ENCODE peak calls at places on chromosomes 13 and 19, in ten cellular contexts. I, W, F, D, S, T, E, M, B and C are unnamed samples.

GRCh38 chr13:110228936-110229904 is 77.7 kb downstream of the COL4A1 start:
- DNase-seq in S (no peak), F (no peak), B (no peak), M (no peak), T (no peak), W (no peak), D (no peak), I (no peak), E (no peak), C (no peak)

GRCh38 chr19:43623889-43624670 is 4.7 kb upstream of the ZNF428 start:
- DNase-seq in F (peak), D (no peak), I (no peak), M (no peak), W (no peak), T (no peak), B (no peak), S (no peak), E (no peak), C (peak)

GRCh38 chr19:55116232-55117062 is 990 bp downstream of the PPP1R12C start:
- DNase-seq in I (peak), S (peak), F (peak), W (peak), D (peak), B (peak), T (peak), E (peak), M (peak), C (peak)

GRCh38 chr13:60431108-60431700 is 34.2 kb downstream of the TDRD3 start:
- DNase-seq in B (no peak), S (peak), D (no peak), W (peak), T (no peak), I (peak), F (no peak), E (no peak), M (no peak), C (no peak)

GRCh38 chr19:44757735-44758505 is 9.4 kb downstream of the BCL3 start:
- DNase-seq in S (no peak), T (no peak), W (no peak), D (no peak), I (no peak), M (no peak), B (no peak), E (peak), F (peak), C (peak)

GRCh38 chr13:79637086-79637763 is 156.3 kb downstream of the NDFIP2 start:
- DNase-seq in S (peak), D (no peak), B (no peak), M (no peak), T (no peak), W (no peak), E (peak), I (no peak), F (no peak), C (no peak)

GRCh38 chr19:42606660-42607351 is 12.1 kb upstream of the CEACAM8 start:
- DNase-seq in S (peak), D (peak), B (peak), I (peak), T (peak), F (peak), E (peak), M (peak), W (peak), C (peak)

GRCh38 chr13:101150998-101151397 is 265.3 kb downstream of the NALCN start:
- DNase-seq in D (no peak), I (no peak), S (peak), F (peak), W (no peak), E (no peak), T (no peak), M (no peak), B (no peak), C (no peak)

GRCh38 chr13:92097337-92097903 is 699.0 kb downstream of the GPC5 start:
- DNase-seq in I (no peak), W (no peak), D (no peak), S (no peak), E (no peak), B (no peak), F (no peak), M (no peak), T (no peak), C (no peak)

GRCh38 chr13:95156208-95156607 is 145.0 kb downstream of the ABCC4 start:
- DNase-seq in M (no peak), T (no peak), F (no peak), I (peak), W (no peak), D (no peak), B (no peak), E (no peak), S (peak), C (no peak)

GRCh38 chr13:86813198-86813597 is 858.0 kb upstream of the SLITRK5 start:
- DNase-seq in W (no peak), I (no peak), T (no peak), F (no peak), D (no peak), E (no peak), S (no peak), B (no peak), M (no peak), C (no peak)

GRCh38 chr13:101018720-101019119 is 344.1 kb upstream of the TMTC4 start:
- DNase-seq in D (no peak), I (no peak), M (no peak), F (peak), W (no peak), E (no peak), S (peak), T (no peak), B (no peak), C (no peak)

GRCh38 chr19:12482505-12482886 is 2.1 kb downstream of the ZNF709 start:
- DNase-seq in F (no peak), I (no peak), D (no peak), M (no peak), S (peak), W (no peak), B (no peak), T (no peak), E (no peak), C (no peak)

GRCh38 chr19:55082023-55082851 is 6.6 kb downstream of the EPS8L1 start:
- DNase-seq in M (peak), T (no peak), D (no peak), S (peak), B (no peak), I (no peak), E (no peak), F (peak), W (no peak), C (peak)

GRCh38 chr13:109654341-109655205 is 131.8 kb downstream of the IRS2 start:
- DNase-seq in B (no peak), E (no peak), I (no peak), S (no peak), D (no peak), T (peak), M (no peak), W (peak), F (no peak), C (no peak)

GRCh38 chr13:114013952-114014629 is 40.2 kb upstream of the C13orf46 start:
- DNase-seq in F (no peak), S (no peak), B (no peak), T (no peak), I (no peak), D (no peak), M (no peak), W (no peak), E (peak), C (no peak)

GRCh38 chr19:48351341-48351752 is 12.4 kb downstream of the TMEM143 start:
- DNase-seq in M (peak), S (peak), E (peak), D (peak), I (peak), B (peak), T (peak), W (peak), F (peak), C (peak)

GRCh38 chr13:97975280-97975850 is 21.9 kb downstream of the IPO5 start:
- DNase-seq in D (no peak), B (no peak), W (peak), F (no peak), S (no peak), M (no peak), E (no peak), I (no peak), T (no peak), C (no peak)

GRCh38 chr13:25468330-25469178 is 96.8 kb downstream of the ATP8A2 start:
- DNase-seq in B (peak), W (no peak), E (no peak), T (no peak), I (peak), M (no peak), D (no peak), S (no peak), F (peak), C (peak)

GRCh38 chr13:100798739-100799361 is 124.3 kb upstream of the TMTC4 start:
- DNase-seq in T (no peak), B (no peak), F (no peak), W (no peak), E (no peak), M (no peak), I (no peak), S (no peak), D (no peak), C (no peak)